ENCODE peak calls at places on chromosomes 5 and 9, in eight cellular contexts. S is IMR-90, K is transverse colon, R is uterus, Q is gastrocnemius medialis, O is adrenal gland, C is sigmoid colon, B is upper lobe of left lung. A is an unnamed sample.

GRCh38 chr5:144698454-144698853 is 527.8 kb downstream of the KCTD16 start:
- DNase-seq in S (peak; percentile 24), K (no peak), R (no peak), Q (no peak), O (no peak), C (no peak), B (no peak), A (no peak)

GRCh38 chr9:76510041-76510440 is 51.1 kb downstream of the GCNT1 start:
- DNase-seq in S (peak; percentile 55), K (no peak), R (no peak), Q (no peak), O (no peak), C (no peak), B (no peak), A (no peak)

GRCh38 chr5:136686192-136686872 is 321.0 kb upstream of the TRPC7 start:
- DNase-seq in S (peak; percentile 26), K (no peak), R (no peak), Q (no peak), O (no peak), C (no peak), B (no peak), A (no peak)

GRCh38 chr9:87725356-87725899 is 491 bp upstream of the CTSL start:
- DNase-seq in S (peak; percentile 23), K (no peak), R (peak; percentile 46), Q (no peak), O (peak; percentile 31), C (peak; percentile 81), B (no peak), A (no peak)

GRCh38 chr9:133560944-133561343 is 26.4 kb downstream of the ADAMTSL2 start:
- DNase-seq in S (no peak), K (no peak), R (no peak), Q (no peak), O (no peak), C (no peak), B (no peak), A (no peak)

GRCh38 chr5:138955013-138955660 is 80.0 kb upstream of the LRRTM2 start:
- DNase-seq in S (peak; percentile 22), K (no peak), R (no peak), Q (peak; percentile 56), O (peak; percentile 68), C (peak; percentile 67), B (peak; percentile 22), A (no peak)

GRCh38 chr9:137435381-137435891 is 5.7 kb downstream of the ENTPD8 start:
- DNase-seq in S (no peak), K (no peak), R (no peak), Q (no peak), O (no peak), C (no peak), B (no peak), A (peak; percentile 58)

GRCh38 chr9:36991516-36992134 is 42.4 kb downstream of the PAX5 start:
- DNase-seq in S (no peak), K (no peak), R (no peak), Q (no peak), O (no peak), C (no peak), B (no peak), A (no peak)

GRCh38 chr9:5622019-5622418 is 6.9 kb upstream of the RIC1 start:
- DNase-seq in S (peak; percentile 91), K (no peak), R (no peak), Q (no peak), O (no peak), C (no peak), B (no peak), A (no peak)

GRCh38 chr5:31096238-31096865 is 97.1 kb upstream of the CDH6 start:
- DNase-seq in S (peak; percentile 91), K (no peak), R (no peak), Q (no peak), O (no peak), C (no peak), B (no peak), A (no peak)

GRCh38 chr9:70049672-70050271 is 6.1 kb downstream of the MAMDC2 start:
- DNase-seq in S (peak; percentile 55), K (peak; percentile 71), R (peak; percentile 94), Q (peak; percentile 84), O (peak; percentile 68), C (peak; percentile 98), B (peak; percentile 36), A (peak; percentile 93)
- TF ChIP-seq POLR2A in S (no peak), K (peak; percentile 27), R (peak; percentile 51), Q (no peak), O (no peak), C (peak; percentile 26), B (no peak), A (no peak)

GRCh38 chr5:9920696-9921095 is 290.5 kb upstream of the TAS2R1 start:
- DNase-seq in S (no peak), K (no peak), R (no peak), Q (no peak), O (no peak), C (no peak), B (no peak), A (no peak)

GRCh38 chr5:9919306-9920030 is 289.3 kb upstream of the TAS2R1 start:
- DNase-seq in S (no peak), K (no peak), R (no peak), Q (no peak), O (no peak), C (no peak), B (no peak), A (no peak)

GRCh38 chr5:9924614-9925013 is 294.5 kb upstream of the TAS2R1 start:
- DNase-seq in S (peak; percentile 99), K (no peak), R (no peak), Q (no peak), O (no peak), C (no peak), B (peak; percentile 54), A (no peak)

GRCh38 chr5:9927106-9927505 is 297.0 kb upstream of the TAS2R1 start:
- DNase-seq in S (peak; percentile 25), K (no peak), R (no peak), Q (no peak), O (no peak), C (no peak), B (no peak), A (no peak)

DNA sequence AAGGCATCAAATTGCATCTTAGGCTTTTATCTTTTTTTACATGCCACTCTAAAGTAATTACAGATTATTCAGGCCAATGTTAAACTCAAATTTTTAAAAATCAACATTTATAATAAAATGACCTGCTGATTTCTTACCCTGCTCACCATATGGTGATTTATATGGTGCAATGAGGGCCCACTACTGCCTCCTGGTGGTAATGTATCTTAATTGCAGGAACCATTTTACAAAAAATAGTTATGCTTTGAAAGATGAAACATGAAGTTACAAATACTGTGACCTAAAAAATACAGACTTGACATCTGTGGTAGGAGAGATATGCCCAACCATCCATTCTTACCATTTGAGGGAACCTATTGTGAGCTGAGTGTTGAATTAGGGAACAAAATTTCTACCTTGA is 292.6 kb upstream of the TAS2R1 start:
- DNase-seq in S (no peak), K (no peak), R (no peak), Q (no peak), O (no peak), C (no peak), B (no peak), A (no peak)
- TF ChIP-seq CTCF in S (no peak), K (no peak), R (no peak), Q (no peak), O (peak; percentile 6), C (no peak), B (no peak), A (no peak)

DNA sequence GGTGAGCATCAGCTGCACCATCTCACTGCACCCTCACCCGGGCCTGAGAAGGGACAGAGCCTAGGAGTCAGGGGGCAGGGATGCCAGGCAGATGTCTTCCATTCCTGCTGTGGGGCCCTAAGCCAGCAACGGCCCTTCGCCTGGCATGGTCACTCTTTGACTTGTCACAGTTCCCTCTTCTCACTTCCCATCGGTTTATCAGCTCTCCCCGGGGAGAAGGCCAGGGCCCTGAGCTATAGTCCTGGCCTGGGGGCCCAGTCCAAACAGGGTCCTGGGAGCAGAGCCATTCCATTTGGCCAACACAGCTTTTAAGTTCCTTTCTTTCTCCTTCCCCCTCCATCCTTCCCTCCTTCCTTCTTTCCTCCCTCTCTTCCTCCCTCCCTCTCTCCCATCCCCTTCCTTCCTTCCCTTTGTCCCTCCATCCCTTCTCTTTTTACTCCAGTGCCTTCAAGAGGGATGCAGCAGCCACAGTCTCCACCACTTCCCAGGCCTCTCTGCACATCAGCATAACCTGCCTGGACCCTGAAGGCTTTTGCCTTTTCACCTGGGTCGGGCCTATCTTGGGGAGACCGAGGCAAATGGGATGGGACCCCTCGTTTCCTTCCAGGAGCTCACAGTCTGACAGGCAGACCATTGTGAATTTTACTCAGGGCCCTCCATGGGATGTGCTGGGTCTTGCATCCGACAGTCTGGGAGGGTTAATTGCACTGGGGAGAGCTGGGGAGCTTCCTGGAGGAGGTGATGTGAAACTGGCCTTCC is 4.2 kb downstream of the COL5A1 start:
- DNase-seq in S (no peak), K (no peak), R (no peak), Q (no peak), O (no peak), C (no peak), B (no peak), A (no peak)
- H3K27me3 ChIP-seq in S (no peaks in the 10 kb centered on the region), K (peaks cover 27% of the 10 kb centered on the region), R (no peaks in the 10 kb centered on the region), Q (peaks cover 29% of the 10 kb centered on the region), O (no peaks in the 10 kb centered on the region), C (no peaks in the 10 kb centered on the region), B (no peaks in the 10 kb centered on the region), A (peaks cover 14% of the 10 kb centered on the region)

DNA sequence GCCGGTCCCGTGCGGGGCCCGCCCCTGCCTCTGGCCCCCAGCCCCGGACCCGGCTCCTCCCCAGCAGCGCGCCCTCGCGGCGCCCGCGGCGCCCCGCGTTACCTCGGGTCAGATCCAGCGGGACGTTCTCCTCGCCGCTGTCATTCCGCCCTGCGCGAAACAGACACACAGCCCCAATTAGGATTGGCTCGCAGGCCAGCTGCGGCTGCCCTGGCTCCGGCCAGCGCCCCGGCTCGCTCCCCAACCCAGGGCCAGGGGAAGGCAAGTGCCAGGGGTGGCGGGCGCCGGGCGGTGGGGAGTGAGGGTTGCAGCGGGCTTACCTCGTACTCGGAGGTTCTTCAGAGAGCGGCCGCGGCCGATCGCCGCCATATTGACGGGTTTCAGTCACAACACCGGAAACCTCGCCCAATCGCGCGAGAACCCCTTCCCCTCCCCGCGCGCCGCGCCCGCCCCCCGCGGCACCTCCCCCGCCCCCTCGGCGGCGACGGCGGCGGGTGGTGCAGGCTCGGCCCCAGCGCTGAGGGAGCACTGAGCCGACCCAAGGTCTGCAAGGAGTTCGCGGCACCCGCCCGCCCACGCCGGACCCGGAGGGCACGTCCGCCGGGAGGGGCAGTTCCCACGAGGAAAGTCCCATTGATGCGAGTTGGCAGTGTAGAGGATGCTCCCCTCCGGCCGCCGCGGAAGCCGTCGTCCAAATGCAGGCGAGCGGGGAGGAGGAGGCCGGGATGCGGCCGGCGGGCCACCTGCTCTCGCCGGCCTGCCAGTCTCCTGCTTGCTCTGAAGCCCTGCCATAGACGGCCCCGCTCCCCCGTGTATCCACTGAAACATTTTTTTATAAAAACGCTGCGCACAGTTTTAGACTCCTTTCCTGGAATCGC is at the start of gene RICTOR:
- DNase-seq in S (peak; percentile 82), K (peak; percentile 92), R (peak; percentile 92), Q (peak; percentile 85), O (peak; percentile 89), C (peak; percentile 92), B (peak; percentile 92), A (peak; percentile 90)
- TF ChIP-seq POLR2A in S (peak; percentile 82), K (peak; percentile 65), R (peak; percentile 67), Q (peak; percentile 71), O (no peak), C (no peak), B (peak; percentile 85), A (peak; percentile 29)

GRCh38 chr5:59450245-59450644 is 443.3 kb downstream of the PDE4D start:
- DNase-seq in S (no peak), K (no peak), R (no peak), Q (no peak), O (no peak), C (no peak), B (no peak), A (no peak)
- TF ChIP-seq CTCF in S (no peak), K (no peak), R (no peak), Q (peak; percentile 52), O (no peak), C (no peak), B (no peak), A (no peak)

GRCh38 chr5:77923666-77924065 is 147.5 kb upstream of the TBCA start:
- DNase-seq in S (no peak), K (no peak), R (no peak), Q (no peak), O (no peak), C (no peak), B (no peak), A (no peak)
- H3K27me3 ChIP-seq in S (peaks cover 30% of the 10 kb centered on the region), K (no peaks in the 10 kb centered on the region), R (no peaks in the 10 kb centered on the region), Q (no peaks in the 10 kb centered on the region), O (no peaks in the 10 kb centered on the region), C (no peaks in the 10 kb centered on the region), B (no peaks in the 10 kb centered on the region), A (no peaks in the 10 kb centered on the region)